ENCODE peak calls at places on chromosomes 3 and 15, in five cellular contexts. Y is GM10248, J is GM12878, H is fibroblast of pulmonary artery, K is lower leg skin. U is an unnamed sample.

GRCh38 chr3:157412323-157412845 is 24.3 kb upstream of the PTX3 start:
- DNase-seq in Y (no peak), K (no peak), H (no peak), J (no peak), U (no peak)

GRCh38 chr15:48406240-48406891 is 75.1 kb downstream of the DUT start:
- DNase-seq in H (no peak), J (no peak), K (peak), Y (no peak), U (no peak)

GRCh38 chr3:69326821-69327433 is 59.0 kb downstream of the FRMD4B start:
- DNase-seq in K (no peak), J (peak), Y (peak), H (no peak), U (peak)

GRCh38 chr15:78830514-78831228 is 19.4 kb upstream of the ADAMTS7 start:
- DNase-seq in J (no peak), H (no peak), K (no peak), Y (no peak), U (peak)

GRCh38 chr15:81073796-81074195 is 60.3 kb upstream of the CFAP161 start:
- DNase-seq in J (no peak), Y (no peak), K (no peak), H (no peak), U (no peak)

GRCh38 chr3:87491843-87492242 is 215.5 kb upstream of the POU1F1 start:
- DNase-seq in J (no peak), K (no peak), Y (no peak), H (no peak), U (no peak)

GRCh38 chr3:101963902-101964362 is 114.6 kb downstream of the NFKBIZ start:
- DNase-seq in K (no peak), J (no peak), H (peak), Y (no peak), U (no peak)

GRCh38 chr15:42921049-42921731 is 612 bp upstream of the TTBK2 start:
- DNase-seq in K (no peak), H (peak), Y (peak), J (no peak), U (peak)

GRCh38 chr3:73291541-73291940 is 230.1 kb downstream of the EBLN2 start:
- DNase-seq in H (no peak), J (no peak), Y (no peak), K (no peak), U (no peak)

GRCh38 chr3:184377374-184377773 is 633 bp downstream of the THPO start:
- DNase-seq in J (no peak), H (no peak), Y (no peak), K (no peak), U (peak)

GRCh38 chr15:31483924-31484368 is 157.3 kb downstream of the KLF13 start:
- DNase-seq in Y (no peak), K (peak), J (no peak), H (no peak), U (no peak)

GRCh38 chr3:56122911-56123310 is 345.4 kb downstream of the ERC2 start:
- DNase-seq in J (no peak), H (no peak), K (no peak), Y (no peak), U (no peak)

GRCh38 chr3:2713923-2714322 is 396.3 kb downstream of the IL5RA start:
- DNase-seq in H (no peak), K (no peak), J (no peak), Y (no peak), U (peak)
- TF ChIP-seq CTCF in H (no peak), K (no peak), J (peak), Y (peak), U (peak)

GRCh38 chr3:153970047-153970446 is 151.1 kb upstream of the ARHGEF26 start:
- DNase-seq in K (no peak), H (no peak), J (no peak), Y (no peak), U (no peak)

GRCh38 chr3:153973722-153974121 is 147.5 kb upstream of the ARHGEF26 start:
- DNase-seq in J (no peak), H (no peak), Y (no peak), K (no peak), U (no peak)

GRCh38 chr3:153967260-153967659 is 153.9 kb upstream of the ARHGEF26 start:
- DNase-seq in K (no peak), J (no peak), Y (no peak), H (no peak), U (no peak)

GRCh38 chr3:153972862-153973261 is 148.3 kb upstream of the ARHGEF26 start:
- DNase-seq in Y (no peak), H (no peak), K (no peak), J (no peak), U (no peak)

DNA sequence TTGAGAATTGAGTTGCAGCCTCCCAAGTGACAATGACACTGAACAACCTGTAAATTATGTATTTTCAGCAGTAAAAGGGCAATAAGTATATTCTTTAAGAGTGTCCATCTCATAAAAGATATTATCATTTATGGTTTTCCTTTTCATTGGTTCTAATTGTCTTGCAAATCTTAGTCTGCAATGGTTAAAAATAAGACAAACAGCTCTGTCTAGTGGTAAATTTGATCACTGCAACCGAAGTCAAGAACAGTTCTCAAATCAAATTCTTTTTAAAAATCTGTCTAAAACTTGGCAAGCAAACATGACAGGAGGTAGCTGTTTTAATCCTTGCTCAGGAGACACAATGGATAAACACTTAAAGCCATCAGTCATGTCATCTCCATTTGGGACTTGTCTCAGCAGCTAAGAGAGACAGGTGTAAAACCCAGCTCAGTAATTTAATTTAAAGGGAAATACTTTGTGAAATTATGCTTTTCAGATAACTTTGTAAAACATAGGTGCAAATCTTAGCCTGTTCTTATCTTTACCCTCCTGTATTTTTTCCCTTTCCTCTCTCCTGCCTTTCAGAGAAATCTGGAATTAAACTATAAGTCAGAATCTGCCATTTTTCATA is 150.3 kb upstream of the ARHGEF26 start:
- DNase-seq in K (no peak), H (peak), Y (no peak), J (no peak), U (peak)
- TF ChIP-seq CTCF in K (no peak), H (peak), Y (peak), J (peak), U (peak)

GRCh38 chr3:43221076-43221475 is 65.3 kb upstream of the SNRK start:
- DNase-seq in J (no peak), H (no peak), K (no peak), Y (no peak), U (no peak)

GRCh38 chr3:43224405-43225073 is 61.8 kb upstream of the SNRK start:
- DNase-seq in K (no peak), Y (no peak), J (no peak), H (no peak), U (no peak)

GRCh38 chr3:43218921-43219320 is 67.4 kb upstream of the SNRK start:
- DNase-seq in Y (no peak), H (no peak), J (no peak), K (no peak), U (no peak)

GRCh38 chr3:43222594-43222993 is 63.7 kb upstream of the SNRK start:
- DNase-seq in K (no peak), J (no peak), H (no peak), Y (no peak), U (no peak)

DNA sequence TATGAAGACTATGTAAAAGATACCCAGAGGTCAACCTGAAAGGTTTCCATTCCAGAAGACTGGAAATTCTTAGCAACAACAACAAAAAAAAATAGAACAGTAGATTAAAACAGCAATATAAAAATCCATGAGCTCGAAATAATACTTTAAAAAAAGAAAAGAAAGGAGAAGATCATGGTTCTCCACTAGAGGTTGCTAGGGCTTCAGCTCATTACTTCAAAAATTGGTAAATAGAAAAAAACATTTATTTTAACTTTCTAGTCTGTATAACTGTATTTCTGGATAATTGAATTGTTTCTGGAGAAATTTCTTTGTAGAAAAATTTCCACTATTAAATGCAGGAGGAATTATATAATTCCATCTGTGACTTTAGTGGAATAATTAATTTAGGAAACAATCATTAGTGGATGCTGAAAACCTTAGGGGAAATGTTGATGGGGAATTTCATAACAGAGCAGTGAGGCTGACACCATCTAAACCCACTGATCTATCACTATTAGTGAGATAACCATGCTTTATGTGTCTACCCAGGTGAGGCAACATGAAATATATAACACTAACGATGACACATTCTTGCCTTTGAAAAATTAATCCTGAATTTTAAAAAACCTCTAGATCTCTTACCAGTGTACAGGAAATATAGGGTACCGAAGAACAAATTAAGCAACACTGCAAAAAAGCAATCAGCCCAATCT is 62.5 kb upstream of the SNRK start:
- DNase-seq in H (peak), K (no peak), Y (no peak), J (no peak), U (peak)
- TF ChIP-seq CTCF in H (peak), K (no peak), Y (no peak), J (peak), U (peak)

GRCh38 chr3:195855471-195856409 is 44.0 kb upstream of the MUC4 start:
- DNase-seq in Y (no peak), K (no peak), J (no peak), H (no peak), U (peak)
- TF ChIP-seq CTCF in Y (no peak), K (no peak), J (peak), H (no peak), U (peak)

GRCh38 chr3:187286467-187287059 is 5.0 kb downstream of the MASP1 start:
- DNase-seq in Y (no peak), H (peak), K (no peak), J (no peak), U (no peak)

GRCh38 chr3:187280644-187281043 is 10.9 kb downstream of the MASP1 start:
- DNase-seq in Y (no peak), K (no peak), H (no peak), J (no peak), U (no peak)

GRCh38 chr3:187276397-187277128 is 15.0 kb downstream of the MASP1 start:
- DNase-seq in J (no peak), H (no peak), Y (no peak), K (no peak), U (no peak)

GRCh38 chr3:187277129-187277462 is 14.4 kb downstream of the MASP1 start:
- DNase-seq in Y (no peak), H (no peak), J (no peak), K (no peak), U (no peak)

GRCh38 chr3:187281191-187281714 is 10.3 kb downstream of the MASP1 start:
- DNase-seq in J (no peak), K (no peak), H (peak), Y (no peak), U (no peak)
- TF ChIP-seq CTCF in J (no peak), K (no peak), H (peak), Y (no peak), U (no peak)

DNA sequence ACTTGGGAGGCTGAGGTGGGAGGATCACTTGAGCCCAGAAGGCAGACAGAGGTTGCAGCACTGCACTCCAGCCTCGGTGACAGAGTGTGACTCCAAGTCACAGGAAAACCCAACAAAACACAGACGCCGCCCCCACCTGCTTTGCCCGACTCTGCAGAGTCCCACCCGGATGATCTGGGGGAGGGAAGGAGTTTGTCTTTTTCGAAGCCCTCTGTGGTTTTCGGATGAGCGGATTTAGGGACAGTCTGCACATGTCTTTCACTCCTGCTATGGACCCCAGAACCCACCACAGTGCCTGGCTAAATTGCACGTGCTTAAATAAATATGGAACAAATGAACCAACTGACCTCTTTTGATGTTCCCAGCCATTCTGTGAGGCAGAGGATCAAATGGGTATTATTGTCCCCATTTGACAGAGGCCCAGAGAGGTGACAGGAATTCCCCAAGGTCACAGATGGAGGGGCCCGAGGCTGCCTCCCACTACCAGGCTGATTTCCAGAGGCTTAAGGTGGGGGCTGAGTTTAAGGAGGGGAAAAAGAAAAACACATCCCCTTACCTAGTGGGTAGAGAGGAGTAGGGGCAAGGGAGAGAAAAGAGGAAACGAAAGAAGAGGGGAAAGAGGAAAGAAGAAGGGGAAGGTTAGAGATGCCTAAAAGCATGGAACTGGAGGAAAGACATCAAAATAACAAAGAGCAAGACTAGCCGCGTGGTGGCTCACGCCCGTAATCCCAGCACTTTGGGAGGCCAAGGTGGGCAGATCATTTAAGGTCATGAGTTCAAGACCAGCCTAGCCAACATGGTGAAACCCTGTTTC is 59.4 kb upstream of the TFRC start:
- DNase-seq in H (no peak), K (no peak), J (no peak), Y (no peak), U (no peak)
- TF ChIP-seq CTCF in H (no peak), K (no peak), J (no peak), Y (no peak), U (no peak)

DNA sequence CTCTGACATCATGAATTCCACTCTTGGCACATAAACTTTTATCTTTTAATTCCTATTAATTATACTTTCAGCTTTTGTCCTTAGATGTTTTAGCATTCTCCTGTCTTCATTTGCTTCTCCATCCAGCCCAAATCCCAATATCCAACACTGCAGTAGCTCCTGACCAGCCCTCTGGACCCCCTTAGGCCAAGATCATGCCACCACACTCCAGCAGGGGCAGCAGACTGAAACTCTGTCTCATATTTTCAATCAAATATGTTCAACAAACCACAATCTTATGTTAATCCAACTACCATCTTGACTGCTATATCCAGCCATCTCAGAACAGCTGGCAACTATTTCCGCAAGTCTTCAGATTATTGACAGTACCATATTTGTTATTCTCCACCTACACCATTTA is 315.8 kb upstream of the ROBO2 start:
- DNase-seq in K (no peak), J (no peak), H (no peak), Y (no peak), U (no peak)
- TF ChIP-seq CTCF in K (no peak), J (no peak), H (no peak), Y (no peak), U (peak)

DNA sequence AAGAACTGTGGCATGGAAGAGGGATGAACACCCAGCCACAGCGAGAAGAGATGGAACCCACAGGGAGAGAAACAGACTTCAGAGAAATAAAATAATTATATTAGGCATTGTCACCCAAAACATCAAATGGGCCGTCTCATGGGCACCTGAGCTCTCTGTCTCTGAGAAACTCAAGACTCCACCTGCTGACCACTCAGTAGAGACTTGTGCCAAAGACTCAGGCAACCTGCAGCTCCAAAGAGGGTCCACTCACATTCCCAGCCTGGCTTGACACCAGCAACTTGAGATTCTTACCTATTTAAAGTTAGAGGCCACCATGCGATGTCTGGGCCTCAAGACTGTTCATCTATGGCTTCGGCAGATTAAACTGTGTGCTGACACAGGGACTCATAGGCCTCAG is 12.0 kb downstream of the SEMA5B start:
- DNase-seq in H (no peak), J (no peak), Y (no peak), K (no peak), U (no peak)
- TF ChIP-seq CTCF in H (no peak), J (peak), Y (no peak), K (no peak), U (peak)

U was measured in OCI-LY7.